ENCODE peak calls at places on chromosomes 16 and 17, in four cellular contexts. K, M, A and W are unnamed samples.

GRCh38 chr16:81005644-81006471 is 827 bp downstream of the CMC2 start:
- DNase-seq in K (no peak), M (no peak), A (no peak), W (peak; percentile 80)

GRCh38 chr17:46008591-46008990 is 9.5 kb downstream of the STH start:
- DNase-seq in K (no peak), M (no peak), A (no peak), W (no peak)

GRCh38 chr16:46927273-46927672 is 43.1 kb downstream of the GPT2 start:
- DNase-seq in K (no peak), M (no peak), A (no peak), W (no peak)

GRCh38 chr17:73393962-73394361 is 82.2 kb upstream of the CDC42EP4 start:
- DNase-seq in K (no peak), M (no peak), A (no peak), W (peak; percentile 70)

GRCh38 chr16:81531415-81531814 is 86.8 kb downstream of the CMIP start:
- DNase-seq in K (no peak), M (no peak), A (no peak), W (peak; percentile 79)

GRCh38 chr17:63431939-63432804 is 13.9 kb downstream of the CYB561 start:
- DNase-seq in K (no peak), M (no peak), A (no peak), W (peak; percentile 33)

GRCh38 chr17:49574283-49574892 is 1.3 kb upstream of the NXPH3 start:
- DNase-seq in K (no peak), M (no peak), A (no peak), W (no peak)

GRCh38 chr16:20707461-20707860 is 10.0 kb upstream of the ACSM1 start:
- DNase-seq in K (no peak), M (no peak), A (no peak), W (no peak)

GRCh38 chr17:21166599-21167265 is 40.0 kb downstream of the DHRS7B start:
- DNase-seq in K (no peak), M (no peak), A (no peak), W (no peak)

GRCh38 chr17:63066158-63066808 is 100.2 kb downstream of the TANC2 start:
- DNase-seq in K (peak; percentile 60), M (no peak), A (no peak), W (no peak)

GRCh38 chr16:90048347-90048722 is 28.8 kb downstream of the PRDM7 start:
- DNase-seq in K (no peak), M (no peak), A (no peak), W (no peak)

GRCh38 chr17:65546579-65546978 is 14.9 kb downstream of the AXIN2 start:
- DNase-seq in K (no peak), M (no peak), A (no peak), W (no peak)

GRCh38 chr17:65550758-65551157 is 10.7 kb downstream of the AXIN2 start:
- DNase-seq in K (no peak), M (no peak), A (no peak), W (no peak)

GRCh38 chr17:65547253-65547670 is 14.2 kb downstream of the AXIN2 start:
- DNase-seq in K (peak; percentile 80), M (no peak), A (no peak), W (no peak)

GRCh38 chr17:65550075-65550635 is 11.3 kb downstream of the AXIN2 start:
- DNase-seq in K (no peak), M (no peak), A (no peak), W (peak; percentile 41)

GRCh38 chr17:65548570-65548969 is 12.9 kb downstream of the AXIN2 start:
- DNase-seq in K (no peak), M (no peak), A (no peak), W (peak; percentile 2)
- H3K4me1 ChIP-seq in K (peaks cover 53% of the 10 kb centered on the region), M (no peaks in the 10 kb centered on the region), A (peaks cover 21% of the 10 kb centered on the region), W (peaks cover 38% of the 10 kb centered on the region)

GRCh38 chr17:11269210-11269609 is 28.2 kb downstream of the SHISA6 start:
- DNase-seq in K (no peak), M (no peak), A (no peak), W (no peak)
- H3K9me3 ChIP-seq in K (no peaks in the 10 kb centered on the region), M (peaks cover 10% of the 10 kb centered on the region), A (no peaks in the 10 kb centered on the region), W (peaks cover 26% of the 10 kb centered on the region)

GRCh38 chr16:84737192-84737591 is 37.4 kb downstream of the USP10 start:
- DNase-seq in K (no peak), M (no peak), A (no peak), W (no peak)
- H3K4me1 ChIP-seq in K (peaks cover 82% of the 10 kb centered on the region), M (peaks cover 29% of the 10 kb centered on the region), A (peaks cover 7% of the 10 kb centered on the region), W (peaks cover 9% of the 10 kb centered on the region)

GRCh38 chr16:35750157-35750689 is 2290.8 kb downstream of the TP53TG3F start:
- DNase-seq in K (no peak), M (no peak), A (no peak), W (no peak)
- H3K9me3 ChIP-seq in K (peaks cover 59% of the 10 kb centered on the region), M (no peaks in the 10 kb centered on the region), A (peaks cover 4% of the 10 kb centered on the region), W (no peaks in the 10 kb centered on the region)

GRCh38 chr17:14320734-14321475 is 20.0 kb downstream of the HS3ST3B1 start:
- DNase-seq in K (no peak), M (no peak), A (no peak), W (no peak)

GRCh38 chr17:14318906-14319205 is 18.0 kb downstream of the HS3ST3B1 start:
- DNase-seq in K (no peak), M (no peak), A (no peak), W (no peak)

GRCh38 chr17:14321476-14321949 is 20.6 kb downstream of the HS3ST3B1 start:
- DNase-seq in K (no peak), M (no peak), A (no peak), W (no peak)

GRCh38 chr17:14318109-14318905 is 17.4 kb downstream of the HS3ST3B1 start:
- DNase-seq in K (no peak), M (no peak), A (no peak), W (no peak)

DNA sequence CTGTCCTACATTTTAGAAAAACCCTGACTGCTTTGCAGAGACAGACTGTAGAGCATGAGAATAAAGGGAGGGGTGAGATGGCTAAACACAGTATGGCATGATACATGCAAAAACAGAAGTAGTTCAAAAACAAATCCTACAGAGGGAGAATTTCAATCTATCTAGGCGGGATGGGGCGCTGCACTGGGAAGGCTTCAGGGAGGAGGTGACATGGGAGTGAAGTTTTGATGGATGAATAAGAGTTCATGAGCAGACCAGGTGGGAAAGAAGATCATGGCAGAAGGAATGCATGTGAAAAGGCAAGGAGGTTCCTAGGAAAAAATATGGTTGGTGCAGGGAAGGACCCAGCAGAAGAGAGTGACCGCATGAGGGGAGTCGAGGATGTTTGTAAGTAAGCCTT is 19.2 kb downstream of the HS3ST3B1 start:
- DNase-seq in K (no peak), M (no peak), A (no peak), W (no peak)
- H3K4me1 ChIP-seq in K (no peaks in the 10 kb centered on the region), M (no peaks in the 10 kb centered on the region), A (no peaks in the 10 kb centered on the region), W (peaks cover 5% of the 10 kb centered on the region)

GRCh38 chr17:59707182-59707970 is at the start of the genes PTRH2 and VMP1:
- DNase-seq in K (peak; percentile 99), M (peak; percentile 97), A (peak; percentile 97), W (peak; percentile 97)
- H3K9me3 ChIP-seq in K (no peaks in the 10 kb centered on the region), M (no peaks in the 10 kb centered on the region), A (no peaks in the 10 kb centered on the region), W (no peaks in the 10 kb centered on the region)

DNA sequence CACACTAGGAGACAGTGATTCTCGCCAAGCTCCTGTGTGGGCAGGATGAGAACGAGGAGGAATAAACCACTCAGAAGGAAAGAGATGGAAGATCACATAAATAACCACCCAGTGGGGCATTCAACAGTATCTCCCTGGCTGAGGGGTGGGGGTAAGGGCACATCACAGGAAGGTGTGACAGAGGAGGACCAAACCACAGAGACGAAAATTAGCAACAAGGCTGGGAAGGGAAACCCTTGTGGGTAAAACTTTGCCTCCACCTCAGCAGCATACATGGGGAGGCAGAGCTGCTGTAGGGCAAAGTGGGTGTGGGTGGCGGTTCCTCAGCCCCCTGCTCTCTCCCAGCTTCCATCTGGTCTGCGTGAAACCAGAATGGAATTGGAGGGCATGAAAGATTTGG is 26.3 kb upstream of the CCL1 start:
- DNase-seq in K (no peak), M (peak; percentile 32), A (no peak), W (no peak)
- H3K4me1 ChIP-seq in K (no peaks in the 10 kb centered on the region), M (peaks cover 82% of the 10 kb centered on the region), A (no peaks in the 10 kb centered on the region), W (peaks cover 7% of the 10 kb centered on the region)